ENCODE peak calls at places on chromosomes 16 and 17, in four cellular contexts. H is ACHN; E is activated CD4-positive, CD25-positive, alpha-beta regulatory T cell treated with anti-CD3 and anti-CD28 coated beads, Interleukin-2, amount 50 U/mL, for 16 hours; I is skeletal muscle cell. X is an unnamed sample.

GRCh38 chr16:23519282-23519681 is 9.0 kb upstream of the GGA2 start:
- DNase-seq in H (no peak), E (no peak), I (no peak), X (no peak)

GRCh38 chr16:71567931-71568330 is 9.0 kb downstream of the TAT start:
- DNase-seq in H (no peak), E (no peak), I (no peak), X (no peak)

GRCh38 chr16:4612474-4612931 is 2.2 kb downstream of the UBALD1 start:
- DNase-seq in H (no peak), E (no peak), I (no peak), X (no peak)

GRCh38 chr16:79293831-79294230 is 306.7 kb downstream of the MAF start:
- DNase-seq in H (no peak), E (no peak), I (no peak), X (no peak)

GRCh38 chr16:15607700-15608396 is 35.1 kb downstream of the MARF1 start:
- DNase-seq in H (no peak), E (no peak), I (peak; percentile 17), X (peak; percentile 18)

GRCh38 chr17:29954405-29954804 is 13.0 kb downstream of the EFCAB5 start:
- DNase-seq in H (no peak), E (no peak), I (no peak), X (no peak)

GRCh38 chr16:72210571-72210970 is 38.6 kb upstream of the PMFBP1 start:
- DNase-seq in H (no peak), E (no peak), I (no peak), X (no peak)

GRCh38 chr17:47685556-47686275 is 8.2 kb upstream of the TBKBP1 start:
- DNase-seq in H (peak; percentile 40), E (no peak), I (no peak), X (no peak)

GRCh38 chr17:83180264-83180995 is 101.0 kb downstream of the METRNL start:
- DNase-seq in H (no peak), E (no peak), I (no peak), X (no peak)

GRCh38 chr16:89443727-89444084 is 46.7 kb downstream of the ANKRD11 start:
- DNase-seq in H (no peak), E (no peak), I (no peak), X (no peak)

GRCh38 chr17:80888276-80889160 is 103.1 kb upstream of the CHMP6 start:
- DNase-seq in H (no peak), E (no peak), I (no peak), X (no peak)

GRCh38 chr17:9824094-9824493 is 1.6 kb upstream of the GLP2R start:
- DNase-seq in H (peak; percentile 28), E (no peak), I (no peak), X (no peak)